ENCODE peak calls at places on chromosomes 6 and 20, in five cellular contexts. E is heart left ventricle, I is WERI-Rb-1, O is psoas muscle, B is esophagus muscularis mucosa. Q is an unnamed sample.
A peak's percentile ranks its signal among the peaks of the same experiment; 100 is the strongest.

GRCh38 chr6:52049252-52050050 is 38.0 kb downstream of the PKHD1 start:
- DNase-seq in B (no peak), O (no peak), E (no peak), I (no peak), Q (no peak)

GRCh38 chr6:84774174-84775158 is 10.1 kb upstream of the TBX18 start:
- DNase-seq in B (peak; percentile 88), E (peak; percentile 72), O (peak; percentile 45), I (peak; percentile 77), Q (no peak)

GRCh38 chr6:166277021-166277420 is 31.2 kb downstream of the PRR18 start:
- DNase-seq in B (no peak), I (no peak), E (no peak), O (no peak), Q (no peak)

GRCh38 chr6:49522710-49523593 is 23.2 kb downstream of the GLYATL3 start:
- DNase-seq in O (no peak), E (no peak), B (no peak), I (no peak), Q (no peak)

GRCh38 chr20:53510704-53511103 is 82.9 kb downstream of the ZNF217 start:
- DNase-seq in B (no peak), I (no peak), O (no peak), E (no peak), Q (no peak)

GRCh38 chr6:136969433-136969832 is 47.3 kb downstream of the SLC35D3 start:
- DNase-seq in B (no peak), I (no peak), E (no peak), O (no peak), Q (no peak)

GRCh38 chr20:7585126-7585679 is 355.1 kb downstream of the HAO1 start:
- DNase-seq in E (no peak), I (no peak), O (no peak), B (no peak), Q (no peak)

GRCh38 chr20:47677314-47678129 is 107.8 kb downstream of the SULF2 start:
- DNase-seq in B (no peak), E (no peak), O (no peak), I (peak; percentile 67), Q (no peak)

GRCh38 chr20:51172558-51173428 is 149.9 kb upstream of the KCNG1 start:
- DNase-seq in I (no peak), B (no peak), O (no peak), E (no peak), Q (no peak)

GRCh38 chr6:54893818-54894217 is 47.2 kb downstream of the FAM83B start:
- DNase-seq in E (no peak), O (no peak), I (no peak), B (no peak), Q (no peak)

GRCh38 chr20:49580818-49581174 is 12.9 kb upstream of the PTGIS start:
- DNase-seq in B (no peak), O (no peak), I (no peak), E (no peak), Q (no peak)

GRCh38 chr6:74068945-74069570 is 373.1 kb downstream of the CD109 start:
- DNase-seq in O (peak; percentile 11), E (no peak), B (no peak), I (no peak), Q (no peak)

GRCh38 chr20:46377532-46377931 is 28.9 kb downstream of the ELMO2 start:
- DNase-seq in E (no peak), I (peak; percentile 69), O (no peak), B (no peak), Q (no peak)
- TF ChIP-seq CTCF in E (no peak), I (peak; percentile 60), O (no peak), B (no peak), Q (no peak)

GRCh38 chr6:134523903-134524302 is 206.0 kb upstream of the SGK1 start:
- DNase-seq in E (no peak), O (no peak), B (no peak), I (no peak), Q (no peak)

GRCh38 chr6:134521116-134521501 is 203.2 kb upstream of the SGK1 start:
- DNase-seq in O (no peak), I (no peak), B (no peak), E (no peak), Q (no peak)

GRCh38 chr6:134520181-134521115 is 202.5 kb upstream of the SGK1 start:
- DNase-seq in O (no peak), I (no peak), B (no peak), E (no peak), Q (no peak)

GRCh38 chr6:134525190-134525868 is 207.4 kb upstream of the SGK1 start:
- DNase-seq in O (no peak), B (no peak), E (no peak), I (no peak), Q (no peak)

GRCh38 chr6:134523051-134523450 is 205.1 kb upstream of the SGK1 start:
- DNase-seq in O (no peak), E (no peak), I (no peak), B (no peak), Q (no peak)
- TF ChIP-seq CTCF in O (no peak), E (no peak), I (no peak), B (no peak), Q (no peak)

GRCh38 chr6:31791324-31792089 is 4.0 kb downstream of the VARS1 start:
- DNase-seq in I (peak; percentile 85), B (no peak), E (no peak), O (no peak), Q (no peak)
- TF ChIP-seq CTCF in I (peak; percentile 88), B (peak; percentile 46), E (peak; percentile 35), O (peak; percentile 46), Q (peak; percentile 7)

GRCh38 chr6:92777146-92777740 is 642.1 kb downstream of the EPHA7 start:
- DNase-seq in B (no peak), I (no peak), E (no peak), O (no peak), Q (no peak)
- TF ChIP-seq CTCF in B (peak; percentile 37), I (peak; percentile 57), E (peak; percentile 45), O (peak; percentile 7), Q (no peak)

GRCh38 chr6:68445926-68446325 is 189.2 kb upstream of the ADGRB3 start:
- DNase-seq in B (no peak), E (no peak), I (no peak), O (no peak), Q (no peak)

GRCh38 chr6:68447112-68447511 is 188.0 kb upstream of the ADGRB3 start:
- DNase-seq in E (no peak), I (no peak), B (no peak), O (no peak), Q (no peak)

GRCh38 chr6:68443704-68444103 is 191.4 kb upstream of the ADGRB3 start:
- DNase-seq in E (no peak), O (no peak), B (no peak), I (no peak), Q (no peak)
- TF ChIP-seq CTCF in E (no peak), O (no peak), B (no peak), I (no peak), Q (no peak)